ENCODE peak calls at places on chromosome 13, in six cellular contexts. M is tibial nerve, W is sigmoid colon, S is A549, O is GM12878, Y is transverse colon. J is an unnamed sample.

GRCh38 chr13:36282818-36283432 is 14.7 kb downstream of the CCDC169 start:
- DNase-seq in Y (no peak), W (no peak), M (no peak), S (peak; percentile 23), O (no peak), J (no peak)

GRCh38 chr13:20525144-20525600 is 485 bp downstream of the CRYL1 start:
- DNase-seq in O (no peak), W (peak; percentile 71), M (peak; percentile 25), S (no peak), Y (peak; percentile 57), J (peak; percentile 41)

GRCh38 chr13:53821632-53822031 is 793.0 kb downstream of the OLFM4 start:
- DNase-seq in W (peak; percentile 57), O (no peak), M (no peak), S (no peak), Y (no peak), J (no peak)

GRCh38 chr13:30577381-30577780 is 40.3 kb upstream of the USPL1 start:
- DNase-seq in O (peak; percentile 72), M (no peak), Y (peak; percentile 18), S (peak; percentile 43), W (no peak), J (no peak)

GRCh38 chr13:112722433-112723250 is 32.8 kb downstream of the ATP11A start:
- DNase-seq in O (no peak), Y (no peak), W (no peak), M (no peak), S (peak; percentile 74), J (peak; percentile 79)

GRCh38 chr13:50731400-50731799 is 112.1 kb downstream of the DLEU7 start:
- DNase-seq in W (no peak), M (no peak), S (peak; percentile 15), O (peak; percentile 8), Y (no peak), J (no peak)

GRCh38 chr13:46165485-46166220 is 16.3 kb downstream of the LCP1 start:
- DNase-seq in O (peak; percentile 84), W (no peak), S (no peak), Y (no peak), M (no peak), J (no peak)

GRCh38 chr13:33940898-33941297 is 122.9 kb downstream of the RFC3 start:
- DNase-seq in M (no peak), S (peak; percentile 4), Y (no peak), W (no peak), O (no peak), J (no peak)

GRCh38 chr13:29679357-29680050 is 84.0 kb upstream of the SLC7A1 start:
- DNase-seq in M (no peak), Y (peak; percentile 38), S (no peak), W (no peak), O (no peak), J (peak; percentile 46)

GRCh38 chr13:25281193-25281936 is 5.9 kb downstream of the MTMR6 start:
- DNase-seq in W (no peak), O (peak; percentile 45), S (no peak), M (no peak), Y (no peak), J (no peak)

GRCh38 chr13:92833071-92833470 is 393.5 kb upstream of the GPC6 start:
- DNase-seq in W (no peak), M (no peak), S (no peak), O (no peak), Y (no peak), J (no peak)

GRCh38 chr13:100646030-100646673 is 28.4 kb downstream of the TMTC4 start:
- DNase-seq in O (no peak), S (peak; percentile 33), W (no peak), Y (no peak), M (no peak), J (peak; percentile 36)

GRCh38 chr13:63696055-63696454 is 2280.4 kb upstream of the PCDH20 start:
- DNase-seq in O (no peak), W (no peak), S (no peak), M (no peak), Y (no peak), J (no peak)

GRCh38 chr13:97911311-97912138 is 42.0 kb upstream of the IPO5 start:
- DNase-seq in Y (no peak), O (no peak), S (peak; percentile 36), W (no peak), M (no peak), J (no peak)

GRCh38 chr13:73129023-73129422 is 70.2 kb downstream of the KLF5 start:
- DNase-seq in Y (no peak), S (no peak), M (no peak), O (no peak), W (no peak), J (no peak)

GRCh38 chr13:106498158-106498557 is 37.3 kb downstream of the EFNB2 start:
- DNase-seq in M (no peak), O (no peak), W (no peak), Y (no peak), S (no peak), J (no peak)

GRCh38 chr13:51557875-51558604 is 26.2 kb upstream of the WDFY2 start:
- DNase-seq in Y (no peak), M (no peak), O (no peak), S (peak; percentile 5), W (no peak), J (no peak)

GRCh38 chr13:77172650-77173049 is 145.7 kb upstream of the FBXL3 start:
- DNase-seq in S (no peak), M (no peak), Y (no peak), O (no peak), W (no peak), J (no peak)

GRCh38 chr13:24636776-24637175 is 43.4 kb upstream of the ATP12A start:
- DNase-seq in Y (no peak), W (no peak), S (no peak), O (no peak), M (no peak), J (no peak)

GRCh38 chr13:114235697-114236096 is 1.0 kb downstream of the CDC16 start:
- DNase-seq in M (no peak), Y (no peak), S (no peak), W (no peak), O (no peak), J (no peak)

GRCh38 chr13:95524270-95524901 is 28.1 kb upstream of the CLDN10 start:
- DNase-seq in O (no peak), Y (no peak), S (no peak), W (no peak), M (no peak), J (no peak)

DNA sequence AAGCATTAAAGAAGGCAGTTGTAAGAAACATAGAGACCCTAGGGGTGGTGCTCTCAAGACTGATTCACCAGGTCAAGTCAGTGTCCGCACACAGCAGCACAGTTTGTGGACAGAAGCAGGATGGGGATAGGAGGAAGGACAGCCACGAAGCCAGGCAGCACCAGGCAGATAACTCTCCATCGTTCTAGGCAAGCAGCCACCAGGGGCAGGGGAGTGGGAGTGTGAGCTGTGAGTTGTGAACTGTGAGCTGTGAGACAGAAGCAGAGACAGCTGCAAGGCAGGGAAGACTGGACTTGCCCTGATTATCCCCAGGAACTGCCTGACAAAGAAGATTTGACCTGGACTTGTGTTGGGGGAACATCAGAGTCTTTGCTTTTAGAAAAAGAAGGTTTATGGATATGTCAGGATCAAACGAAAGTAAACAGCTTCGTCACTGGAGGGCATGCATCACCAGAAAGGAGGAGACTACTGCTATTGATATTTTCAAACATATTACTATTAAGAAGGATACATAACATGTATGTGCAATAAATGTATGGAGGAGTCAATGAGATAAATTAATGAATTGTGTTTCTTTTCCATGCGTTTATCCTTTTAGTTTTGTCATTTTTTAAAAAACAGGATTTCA is 286.1 kb downstream of the IRS2 start:
- DNase-seq in S (peak; percentile 56), O (no peak), M (no peak), W (no peak), Y (no peak), J (no peak)
- TF ChIP-seq EP300 in S (no peak), O (no peak), M (no peak), W (no peak), Y (no peak), J (no peak)

GRCh38 chr13:27599096-27599495 is 21.2 kb downstream of the LNX2 start:
- DNase-seq in M (no peak), Y (no peak), S (no peak), O (no peak), W (no peak), J (no peak)

GRCh38 chr13:27601208-27601607 is 19.1 kb downstream of the LNX2 start:
- DNase-seq in W (no peak), M (no peak), O (no peak), S (no peak), Y (no peak), J (no peak)

GRCh38 chr13:27599845-27600553 is 20.3 kb downstream of the LNX2 start:
- DNase-seq in S (peak; percentile 36), W (no peak), O (no peak), Y (no peak), M (no peak), J (peak; percentile 34)

GRCh38 chr13:27601771-27602170 is 18.6 kb downstream of the LNX2 start:
- DNase-seq in S (no peak), M (no peak), Y (no peak), O (no peak), W (no peak), J (no peak)

GRCh38 chr13:27600712-27601111 is 19.6 kb downstream of the LNX2 start:
- DNase-seq in S (no peak), W (no peak), M (no peak), O (no peak), Y (no peak), J (no peak)
- H3K4me1 ChIP-seq in S (peaks cover 16% of the 10 kb centered on the region), W (peaks cover 12% of the 10 kb centered on the region), M (no peaks in the 10 kb centered on the region), O (peaks cover 9% of the 10 kb centered on the region), Y (no peaks in the 10 kb centered on the region), J (peaks cover 6% of the 10 kb centered on the region)

GRCh38 chr13:84607614-84608013 is 725.3 kb upstream of the SLITRK1 start:
- DNase-seq in M (peak; percentile 5), O (no peak), Y (no peak), S (no peak), W (no peak), J (no peak)

GRCh38 chr13:84606616-84607015 is 724.3 kb upstream of the SLITRK1 start:
- DNase-seq in M (no peak), W (no peak), O (no peak), S (no peak), Y (no peak), J (no peak)

GRCh38 chr13:84609716-84610115 is 727.4 kb upstream of the SLITRK1 start:
- DNase-seq in O (no peak), M (no peak), Y (no peak), S (peak; percentile 1), W (no peak), J (no peak)

GRCh38 chr13:84605927-84606326 is 723.7 kb upstream of the SLITRK1 start:
- DNase-seq in Y (no peak), W (no peak), S (no peak), O (no peak), M (no peak), J (no peak)
- TF ChIP-seq CTCF in Y (no peak), W (no peak), S (no peak), O (no peak), M (no peak), J (no peak)

DNA sequence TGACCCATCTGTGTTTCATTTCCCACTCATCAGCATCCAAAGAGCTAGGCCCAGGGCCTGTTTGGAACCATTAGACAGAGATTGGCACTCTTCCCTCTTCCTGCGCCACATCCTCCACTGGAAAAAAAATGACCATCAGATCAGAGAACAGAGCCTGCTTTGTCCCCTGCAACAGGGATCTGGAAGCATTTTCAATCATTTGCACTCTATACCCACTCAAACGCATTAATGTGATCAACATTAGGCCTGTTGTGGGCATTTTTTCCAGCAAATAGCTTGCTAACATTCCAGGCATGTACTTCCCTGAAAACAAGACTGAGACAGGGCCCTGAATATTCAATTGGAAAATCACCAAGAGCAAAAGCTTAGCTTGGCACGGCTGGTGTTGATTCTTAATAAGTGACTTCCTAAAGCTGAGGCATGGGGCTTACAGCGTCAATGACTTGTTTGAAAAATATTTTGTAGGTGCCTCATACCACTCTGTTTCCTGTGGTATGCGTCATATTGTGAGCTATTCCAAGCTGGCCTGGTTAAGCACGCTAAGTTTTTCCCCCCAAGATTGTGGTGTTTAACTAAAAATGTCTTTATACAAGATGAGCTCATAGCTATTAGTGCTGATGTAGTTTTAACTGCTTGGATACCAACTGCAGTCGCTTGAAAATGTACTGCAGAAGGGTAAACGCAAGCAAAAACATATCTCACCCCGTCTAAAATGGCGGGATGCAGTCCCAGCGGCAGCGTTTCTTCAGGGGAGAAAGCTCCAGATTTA is 404.4 kb downstream of the SPRY2 start:
- DNase-seq in M (peak; percentile 25), S (peak; percentile 95), Y (no peak), W (no peak), O (no peak), J (no peak)
- TF ChIP-seq EP300 in M (no peak), S (peak; percentile 85), Y (peak; percentile 15), W (no peak), O (no peak), J (no peak)

J was measured in stomach.